ENCODE peak calls at places on chromosomes 7 and 10, in five cellular contexts. V, A, D, I and C are unnamed samples.
A peak's percentile ranks its signal among the peaks of the same experiment; 100 is the strongest.

GRCh38 chr10:4093438-4093837 is 308.4 kb upstream of the KLF6 start:
- DNase-seq in I (no peak), A (no peak), D (no peak), V (no peak), C (no peak)

GRCh38 chr7:139043823-139044812 is 8.3 kb upstream of the ZC3HAV1L start:
- DNase-seq in V (peak; percentile 51), I (no peak), D (no peak), A (no peak), C (no peak)

GRCh38 chr10:91551856-91552255 is 81.0 kb downstream of the PPP1R3C start:
- DNase-seq in D (no peak), V (no peak), I (no peak), A (peak; percentile 59), C (no peak)

GRCh38 chr7:13641699-13642098 is 347.8 kb downstream of the ETV1 start:
- DNase-seq in D (peak; percentile 38), A (peak; percentile 13), I (no peak), V (no peak), C (no peak)

GRCh38 chr10:97020452-97021400 is 165.0 kb downstream of the SLIT1 start:
- DNase-seq in A (peak; percentile 71), D (no peak), V (no peak), I (no peak), C (no peak)

GRCh38 chr7:2732388-2732787 is 44.4 kb downstream of the AMZ1 start:
- DNase-seq in I (no peak), A (no peak), D (no peak), V (no peak), C (peak; percentile 8)

GRCh38 chr7:133904766-133905165 is 222.4 kb upstream of the LRGUK start:
- DNase-seq in I (no peak), A (no peak), V (no peak), D (no peak), C (no peak)

GRCh38 chr7:128446306-128446705 is 9.4 kb upstream of the HILPDA start:
- DNase-seq in D (no peak), A (peak; percentile 32), I (no peak), V (no peak), C (no peak)

GRCh38 chr10:98294270-98294627 is 26.3 kb upstream of the LOXL4 start:
- DNase-seq in A (no peak), I (no peak), D (no peak), V (no peak), C (no peak)

GRCh38 chr10:79238606-79239005 is 108.7 kb upstream of the PPIF start:
- DNase-seq in V (no peak), I (no peak), A (no peak), D (no peak), C (no peak)

GRCh38 chr10:65394898-65395297 is 1530.9 kb upstream of the LRRTM3 start:
- DNase-seq in A (no peak), I (no peak), D (no peak), V (no peak), C (no peak)

GRCh38 chr7:100799037-100799896 is 28.1 kb downstream of the EPHB4 start:
- DNase-seq in V (peak; percentile 73), I (no peak), D (peak; percentile 61), A (peak; percentile 83), C (no peak)

GRCh38 chr10:7424315-7424714 is 13.5 kb upstream of the SFMBT2 start:
- DNase-seq in I (no peak), V (peak; percentile 19), D (no peak), A (no peak), C (no peak)
- H3K4me3 ChIP-seq in I (no peak overlapping the region), V (no peak overlapping the region), D (no peak overlapping the region), A (no peak overlapping the region), C (no peak overlapping the region)

DNA sequence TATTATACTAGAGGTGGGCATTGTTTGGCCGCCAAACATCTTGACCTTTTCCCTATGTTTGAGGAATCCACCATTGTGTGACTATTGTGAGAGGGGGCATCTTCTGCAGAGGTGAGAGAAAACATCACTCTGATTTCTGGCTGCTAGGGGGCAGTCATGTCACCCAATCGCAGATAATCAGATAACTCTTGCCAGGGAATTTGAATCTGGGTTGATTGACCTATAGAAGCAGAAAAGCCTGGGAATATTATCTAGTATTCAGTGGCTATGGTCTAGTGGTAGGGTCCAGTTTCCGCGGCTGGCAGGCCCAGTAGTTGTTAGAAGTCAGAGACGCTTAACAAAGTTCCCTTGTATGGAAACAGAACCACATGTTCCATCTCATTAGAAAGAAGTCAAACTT is 808.5 kb downstream of the PHTF2 start:
- DNase-seq in D (no peak), A (no peak), V (no peak), I (no peak), C (no peak)
- TF ChIP-seq CTCF in D (no peak), A (peak; percentile 29), V (no peak), I (peak; percentile 24), C (no peak)

DNA sequence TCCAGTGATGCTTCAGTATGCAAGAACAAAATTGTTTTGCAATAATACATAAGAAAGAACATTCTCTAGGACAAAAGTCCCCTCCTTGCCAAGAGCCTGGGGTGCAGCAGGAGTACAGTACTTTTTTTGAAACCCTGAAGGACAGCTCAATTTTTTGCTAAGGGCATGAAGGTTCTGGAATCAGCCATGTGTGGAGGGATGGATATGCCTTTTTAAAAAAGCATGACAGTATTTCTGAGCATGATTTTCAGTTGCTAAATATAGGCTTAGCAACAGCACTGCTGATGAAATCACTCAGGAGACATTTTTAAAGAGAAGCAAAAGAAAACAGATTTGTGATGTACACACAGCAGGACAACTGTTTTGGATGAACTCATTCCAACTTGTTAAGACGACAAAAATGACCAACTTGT is 39.2 kb downstream of the HBP1 start:
- DNase-seq in A (no peak), V (no peak), D (no peak), I (peak; percentile 32), C (no peak)
- H3K36me3 ChIP-seq in A (no peaks in the 10 kb centered on the region), V (no peaks in the 10 kb centered on the region), D (no peaks in the 10 kb centered on the region), I (peaks cover 6% of the 10 kb centered on the region), C (no peaks in the 10 kb centered on the region)

GRCh38 chr7:73977626-73978618 is 50.1 kb upstream of the ELN start:
- DNase-seq in I (no peak), D (no peak), V (peak; percentile 58), A (no peak), C (peak; percentile 52)

GRCh38 chr7:73980206-73980605 is 47.8 kb upstream of the ELN start:
- DNase-seq in A (peak; percentile 3), I (no peak), V (peak; percentile 5), D (no peak), C (no peak)

GRCh38 chr7:73974948-73975926 is 52.7 kb upstream of the ELN start:
- DNase-seq in D (no peak), V (no peak), I (no peak), A (no peak), C (no peak)

GRCh38 chr7:73976761-73977625 is 51.0 kb upstream of the ELN start:
- DNase-seq in I (no peak), D (no peak), A (no peak), V (no peak), C (no peak)

DNA sequence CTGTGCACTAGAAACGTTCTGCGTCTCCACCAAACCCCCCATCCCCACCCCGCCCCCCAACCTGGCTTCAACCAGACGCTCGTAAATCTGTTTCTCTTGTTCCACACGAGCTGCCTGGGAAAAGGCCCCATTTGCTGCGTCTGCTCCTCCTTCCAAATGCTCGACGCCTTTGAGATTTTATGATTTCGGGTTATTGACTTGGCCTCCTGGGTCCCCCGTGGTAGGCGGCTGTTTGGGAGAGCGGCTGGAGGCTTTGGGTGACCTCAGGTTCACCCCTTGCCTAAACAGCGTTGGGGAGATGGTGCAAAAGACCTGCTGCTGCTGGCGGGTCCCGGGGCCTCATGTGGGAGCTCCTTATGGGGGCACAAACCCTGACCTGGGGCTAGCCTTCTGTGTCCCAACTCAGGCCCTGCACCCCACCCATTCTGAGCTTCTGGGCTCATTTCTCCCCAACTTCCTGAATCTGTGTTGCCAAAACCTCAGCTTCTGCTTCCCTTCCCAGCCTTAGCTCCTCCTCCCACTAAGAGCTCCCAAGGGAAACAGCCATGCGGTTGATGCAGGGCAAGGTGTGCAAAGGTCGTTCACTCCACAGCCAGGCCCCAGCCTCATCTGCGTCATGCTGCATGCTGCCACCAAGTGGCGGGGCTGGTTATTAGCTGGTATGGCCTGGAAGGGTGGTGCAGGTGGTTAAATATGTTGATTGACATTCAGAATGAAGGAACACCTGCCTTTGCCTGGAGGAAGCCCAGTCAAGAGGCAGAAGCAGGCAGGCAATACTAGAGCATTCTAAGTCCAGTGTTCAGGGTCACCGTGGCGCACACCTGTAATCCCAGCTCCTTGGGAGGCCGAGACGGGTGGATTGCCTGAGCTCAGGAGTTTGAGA is 49.1 kb upstream of the ELN start:
- DNase-seq in V (peak; percentile 93), D (no peak), I (no peak), A (peak; percentile 83), C (peak; percentile 96)
- H3K4me3 ChIP-seq in V (no peak overlapping the region), D (no peak overlapping the region), I (no peak overlapping the region), A (no peak overlapping the region), C (no peak overlapping the region)

DNA sequence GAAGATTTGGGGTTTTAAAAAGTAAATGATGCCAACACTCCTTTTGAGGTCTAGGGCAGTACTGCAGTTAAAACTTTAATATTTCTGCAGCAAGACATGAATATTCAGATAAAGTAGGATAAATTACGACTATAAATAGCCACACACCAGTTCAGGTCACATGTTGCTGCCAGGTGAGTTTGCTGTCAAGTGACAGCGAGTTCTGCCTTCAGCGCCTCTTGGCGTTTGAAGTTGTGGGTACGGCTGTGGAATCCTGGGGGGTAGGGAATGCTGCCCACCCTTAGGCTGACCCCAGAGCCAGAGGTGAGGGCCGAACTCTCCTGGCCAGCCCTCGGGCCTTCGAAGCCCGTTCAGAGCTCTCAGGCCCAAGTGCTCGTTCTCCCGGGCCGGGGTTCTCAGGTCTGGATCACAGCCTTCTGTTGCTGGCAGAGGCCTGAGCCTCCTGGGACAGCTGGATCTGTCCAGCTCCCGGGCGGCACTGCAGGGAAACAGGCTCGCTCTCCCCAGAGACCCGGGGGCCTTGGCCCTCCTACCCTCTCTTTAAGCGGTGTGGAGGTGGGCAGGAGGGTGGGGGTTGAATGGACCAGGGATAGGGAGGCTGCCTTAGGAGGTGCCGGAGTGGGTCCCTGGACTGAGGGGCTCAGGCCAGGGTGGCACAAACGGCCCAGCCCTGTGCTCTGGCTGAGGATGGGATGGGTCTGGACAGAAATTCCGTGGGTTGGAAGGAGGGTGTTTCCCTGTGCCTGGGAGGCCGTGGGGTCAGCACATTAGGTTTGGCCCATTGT is 5.4 kb downstream of the BRI3 start:
- DNase-seq in V (no peak), D (no peak), A (peak; percentile 64), I (no peak), C (no peak)
- TF ChIP-seq CTCF in V (no peak), D (no peak), A (peak; percentile 9), I (no peak), C (no peak)

DNA sequence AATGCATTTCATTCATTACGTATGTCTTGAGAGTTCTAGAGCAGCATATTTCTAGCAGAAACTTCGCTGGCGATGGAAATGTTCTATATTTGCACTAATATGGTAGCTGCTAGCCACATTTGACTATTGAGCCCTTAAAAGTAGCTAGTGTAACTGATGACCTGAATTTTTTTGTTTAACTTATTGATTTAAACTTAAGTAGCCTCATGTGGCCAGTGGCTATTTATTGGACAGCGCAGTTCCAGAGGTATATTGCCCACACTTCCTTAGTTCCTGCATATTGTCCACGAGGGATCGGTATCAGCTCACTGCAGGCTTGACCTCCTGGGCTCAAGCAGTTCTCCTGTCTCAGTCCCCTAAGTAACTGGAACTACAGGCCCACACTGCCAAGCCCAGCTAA is 3.7 kb downstream of the PSTK start:
- DNase-seq in A (no peak), D (no peak), I (no peak), V (no peak), C (no peak)
- H3K36me3 ChIP-seq in A (no peaks in the 10 kb centered on the region), D (no peaks in the 10 kb centered on the region), I (no peaks in the 10 kb centered on the region), V (no peaks in the 10 kb centered on the region), C (no peaks in the 10 kb centered on the region)